ENCODE peak calls at places on chromosomes 1 and 21, in five cellular contexts. G is NCI-H1092 treated with DMSO at 0.1 percent for 48 hours; S is DMS153; E is naive thymus-derived CD4-positive, alpha-beta T cell; L is tibial artery. R is an unnamed sample.

GRCh38 chr1:90458023-90458422 is 259.1 kb downstream of the BARHL2 start:
- DNase-seq in E (no peak), G (no peak), L (no peak), S (no peak), R (no peak)

GRCh38 chr1:165580931-165581871 is 37.4 kb downstream of the LRRC52 start:
- DNase-seq in S (no peak), L (no peak), G (no peak), E (no peak), R (no peak)

GRCh38 chr1:220124542-220124941 is 30.6 kb downstream of the IARS2 start:
- DNase-seq in S (no peak), L (no peak), E (no peak), G (no peak), R (no peak)

GRCh38 chr1:6172549-6172948 is 7.6 kb downstream of the CHD5 start:
- DNase-seq in L (no peak), G (no peak), E (no peak), S (no peak), R (no peak)

GRCh38 chr1:94130851-94131595 is 10.1 kb upstream of the ABCA4 start:
- DNase-seq in E (no peak), G (no peak), L (no peak), S (no peak), R (no peak)

GRCh38 chr1:2230781-2231666 is 2.9 kb downstream of the SKI start:
- DNase-seq in S (no peak), G (no peak), E (peak), L (peak), R (no peak)

GRCh38 chr1:30871276-30871871 is 37.2 kb downstream of the SDC3 start:
- DNase-seq in E (no peak), L (no peak), S (no peak), G (no peak), R (no peak)

GRCh38 chr1:232486006-232486405 is 143.9 kb downstream of the SIPA1L2 start:
- DNase-seq in E (no peak), L (no peak), S (no peak), G (no peak), R (no peak)

GRCh38 chr1:7464736-7465135 is 306.4 kb upstream of the VAMP3 start:
- DNase-seq in E (no peak), L (no peak), S (no peak), G (no peak), R (no peak)

GRCh38 chr1:1422465-1423244 is 1.6 kb upstream of the ANKRD65 start:
- DNase-seq in E (no peak), G (no peak), L (no peak), S (no peak), R (peak)

GRCh38 chr1:152349611-152350010 is 10.2 kb downstream of the FLG2 start:
- DNase-seq in G (no peak), L (no peak), E (no peak), S (no peak), R (no peak)

GRCh38 chr21:23152130-23152529 is 2153.9 kb downstream of the NCAM2 start:
- DNase-seq in G (peak), S (no peak), L (no peak), E (no peak), R (no peak)

GRCh38 chr1:114586513-114587047 is 5.2 kb upstream of the BCAS2 start:
- DNase-seq in S (no peak), L (no peak), E (no peak), G (no peak), R (no peak)

GRCh38 chr21:45997495-45998275 is 16.1 kb downstream of the COL6A1 start:
- DNase-seq in E (no peak), L (peak), S (no peak), G (no peak), R (no peak)

GRCh38 chr1:32817159-32817814 is at the start of the genes S100PBP and YARS1:
- DNase-seq in S (peak), L (peak), E (peak), G (peak), R (peak)

GRCh38 chr1:20080441-20081330 is 10.7 kb downstream of the PLA2G5 start:
- DNase-seq in G (no peak), S (no peak), E (no peak), L (no peak), R (no peak)

GRCh38 chr1:54884135-54884586 is 2.8 kb downstream of the DHCR24 start:
- DNase-seq in E (no peak), G (no peak), L (no peak), S (no peak), R (no peak)

R was measured in ecto neural progenitor cell.